ENCODE peak calls at places on chromosomes 4 and X, in five cellular contexts. N, B, H, T and O are unnamed samples.

GRCh38 chr4:137408527-137409177 is 123.6 kb downstream of the PCDH18 start:
- DNase-seq in N (no peak), B (no peak), H (no peak), T (no peak), O (no peak)

GRCh38 chr4:104942990-104943758 is 203.5 kb upstream of the TET2 start:
- DNase-seq in N (no peak), B (no peak), H (no peak), T (no peak), O (no peak)

GRCh38 chrX:153995504-153995903 is 22.9 kb downstream of the TMEM187 start:
- DNase-seq in N (no peak), B (no peak), H (no peak), T (no peak), O (no peak)

GRCh38 chr4:69640289-69640688 is 847 bp upstream of the UGT2A2 start:
- DNase-seq in N (no peak), B (no peak), H (no peak), T (no peak), O (no peak)

GRCh38 chr4:80173387-80173786 is 23.9 kb upstream of the PRDM8 start:
- DNase-seq in N (no peak), B (no peak), H (no peak), T (no peak), O (peak)

GRCh38 chr4:152422817-152423320 is 113.0 kb downstream of the FBXW7 start:
- DNase-seq in N (no peak), B (no peak), H (no peak), T (no peak), O (no peak)

GRCh38 chr4:167232805-167233522 is 1.3 kb downstream of the SPOCK3 start:
- DNase-seq in N (no peak), B (peak), H (no peak), T (no peak), O (no peak)

GRCh38 chrX:141947350-141947749 is 43.7 kb downstream of the MAGEC1 start:
- DNase-seq in N (no peak), B (no peak), H (no peak), T (no peak), O (no peak)

GRCh38 chr4:81621490-81621889 is 149.8 kb upstream of the RASGEF1B start:
- DNase-seq in N (no peak), B (no peak), H (no peak), T (no peak), O (no peak)

GRCh38 chrX:252421-253291 is 28.5 kb upstream of the PLCXD1 start:
- DNase-seq in N (no peak), B (no peak), H (no peak), T (no peak), O (no peak)

GRCh38 chr4:29046166-29046565 is 1674.0 kb upstream of the PCDH7 start:
- DNase-seq in N (no peak), B (peak), H (no peak), T (no peak), O (peak)

GRCh38 chr4:60805500-60806313 is 394.4 kb upstream of the ADGRL3 start:
- DNase-seq in N (peak), B (peak), H (no peak), T (no peak), O (peak)